ENCODE peak calls at places on chromosomes 3 and 15, in five cellular contexts. C is A549, V is ovary, Z is transverse colon, Y is sigmoid colon. M is an unnamed sample.

GRCh38 chr3:106533097-106533496 is 664.3 kb upstream of the CBLB start:
- DNase-seq in C (no peak), V (no peak), Y (no peak), Z (no peak), M (no peak)

GRCh38 chr3:128878556-128879124 is 780 bp upstream of the ACAD9 start:
- DNase-seq in V (no peak), Z (peak), Y (peak), C (peak), M (no peak)

GRCh38 chr15:66703540-66703941 is 1.5 kb downstream of the SMAD6 start:
- DNase-seq in V (peak), C (no peak), Z (peak), Y (no peak), M (peak)

GRCh38 chr15:65375871-65376552 is 1.8 kb downstream of the IGDCC3 start:
- DNase-seq in Y (peak), V (no peak), C (no peak), Z (no peak), M (no peak)

GRCh38 chr3:53109190-53109589 is 21.0 kb downstream of the RFT1 start:
- DNase-seq in Z (no peak), C (no peak), V (no peak), Y (no peak), M (no peak)

GRCh38 chr15:52783929-52784798 is 6.0 kb downstream of the ONECUT1 start:
- DNase-seq in Z (no peak), V (no peak), Y (no peak), C (peak), M (no peak)

GRCh38 chr3:148643389-148643840 is 54.3 kb upstream of the AGTR1 start:
- DNase-seq in Y (no peak), Z (no peak), C (no peak), V (no peak), M (no peak)

GRCh38 chr3:40070816-40071215 is 238.7 kb upstream of the EIF1B start:
- DNase-seq in Z (no peak), Y (no peak), V (no peak), C (no peak), M (no peak)

GRCh38 chr15:64634020-64634419 is 141.4 kb downstream of the RBPMS2 start:
- DNase-seq in V (no peak), Y (no peak), Z (peak), C (no peak), M (no peak)

GRCh38 chr3:44055951-44056350 is 185.7 kb upstream of the TOPAZ1 start:
- DNase-seq in Y (no peak), C (no peak), V (no peak), Z (no peak), M (no peak)

GRCh38 chr15:87387681-87388240 is 868.8 kb downstream of the NTRK3 start:
- DNase-seq in C (no peak), Y (no peak), V (no peak), Z (no peak), M (no peak)

GRCh38 chr15:27353837-27354236 is 382.9 kb downstream of the GABRG3 start:
- DNase-seq in V (no peak), Z (no peak), Y (no peak), C (no peak), M (no peak)

GRCh38 chr15:63915888-63916731 is 82.4 kb upstream of the HERC1 start:
- DNase-seq in V (no peak), Y (no peak), Z (no peak), C (peak), M (no peak)

GRCh38 chr3:56190906-56191305 is 277.4 kb downstream of the ERC2 start:
- DNase-seq in C (no peak), V (no peak), Y (no peak), Z (no peak), M (no peak)

GRCh38 chr15:86263235-86263634 is 183.6 kb downstream of the AGBL1 start:
- DNase-seq in Y (no peak), C (no peak), V (no peak), Z (no peak), M (no peak)

GRCh38 chr15:101503296-101503599 is 13.7 kb upstream of the PCSK6 start:
- DNase-seq in V (no peak), Z (no peak), C (no peak), Y (no peak), M (no peak)

GRCh38 chr3:11547498-11547897 is 96.2 kb downstream of the VGLL4 start:
- DNase-seq in Y (no peak), Z (no peak), V (no peak), C (no peak), M (no peak)

GRCh38 chr15:77004189-77004588 is 9.3 kb downstream of the PSTPIP1 start:
- DNase-seq in Y (peak), Z (peak), V (no peak), C (no peak), M (no peak)

GRCh38 chr3:105774444-105775180 is 94.2 kb downstream of the CBLB start:
- DNase-seq in Y (no peak), Z (no peak), V (no peak), C (no peak), M (no peak)

GRCh38 chr3:41277790-41278465 is 78.6 kb downstream of the CTNNB1 start:
- DNase-seq in C (no peak), V (no peak), Z (no peak), Y (no peak), M (no peak)

GRCh38 chr15:30923429-30923828 is 19.7 kb downstream of the FAN1 start:
- DNase-seq in C (no peak), Y (no peak), V (no peak), Z (no peak), M (peak)

GRCh38 chr3:108728934-108729333 is 28.3 kb downstream of the RETNLB start:
- DNase-seq in Y (no peak), Z (no peak), V (no peak), C (no peak), M (no peak)

GRCh38 chr3:76310059-76310458 is 524.7 kb upstream of the ZNF717 start:
- DNase-seq in V (no peak), C (no peak), Z (no peak), Y (no peak), M (no peak)

GRCh38 chr15:93235321-93235720 is 146.3 kb upstream of the RGMA start:
- DNase-seq in C (no peak), Z (no peak), V (no peak), Y (no peak), M (no peak)

GRCh38 chr15:101381671-101382212 is 86.7 kb upstream of the SNRPA1 start:
- DNase-seq in C (no peak), V (no peak), Y (no peak), Z (no peak), M (no peak)

GRCh38 chr3:63967675-63968611 is 55.4 kb downstream of the PSMD6 start:
- DNase-seq in Z (peak), V (peak), C (no peak), Y (peak), M (no peak)
- TF ChIP-seq EP300 in Z (no peak), V (no peak), C (no peak), Y (no peak), M (no peak)

DNA sequence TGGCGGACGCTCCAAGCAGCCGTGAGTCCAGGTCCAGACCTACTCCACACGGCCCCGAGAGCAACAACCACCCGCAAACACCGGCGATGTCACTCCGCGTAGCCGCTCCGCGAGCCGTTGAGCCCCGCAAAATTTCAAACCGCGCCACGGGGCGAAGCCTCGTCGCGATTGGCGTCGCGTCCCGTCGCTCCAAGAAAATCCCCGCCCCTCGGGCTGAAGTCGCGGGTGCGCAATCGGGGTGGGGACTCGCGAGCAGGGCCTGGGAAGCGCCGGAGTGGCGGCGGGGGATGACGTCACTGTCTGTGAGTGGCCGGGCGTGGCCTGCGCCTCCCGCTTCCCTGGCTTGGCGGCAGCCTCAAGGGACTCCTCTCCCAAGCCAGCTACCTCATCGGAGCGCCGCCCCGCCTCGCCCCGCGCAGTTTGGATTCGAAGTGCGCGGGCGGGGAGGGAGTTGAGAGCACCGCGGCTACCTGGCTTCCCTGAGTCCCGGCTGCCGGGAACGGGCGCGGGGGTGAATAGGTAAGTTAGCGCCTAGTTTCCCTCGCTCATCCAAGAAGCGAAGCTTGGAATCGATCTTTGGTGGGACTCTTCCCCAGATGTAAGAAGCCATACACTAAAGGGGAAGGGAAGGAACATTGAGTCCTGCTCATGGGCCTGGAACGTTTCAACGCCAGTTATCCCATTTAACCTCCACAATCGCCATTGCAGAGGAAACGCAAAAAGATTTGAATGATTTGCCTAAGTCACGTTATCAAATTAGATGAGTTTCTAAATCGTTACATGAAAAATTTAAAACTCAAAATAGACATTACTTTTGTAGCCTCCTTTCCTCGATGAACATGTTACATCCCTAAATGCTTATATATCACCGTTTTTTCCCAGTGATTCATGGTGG is at the start of gene PRC1:
- DNase-seq in Z (peak), C (peak), Y (peak), V (peak), M (peak)
- TF ChIP-seq EP300 in Z (peak), C (no peak), Y (no peak), V (no peak), M (no peak)

GRCh38 chr3:143120716-143121239 is 1.2 kb downstream of the CHST2 start:
- DNase-seq in Y (no peak), V (peak), C (peak), Z (peak), M (peak)

GRCh38 chr3:143119974-143120715 is 574 bp downstream of the CHST2 start:
- DNase-seq in Y (no peak), C (peak), Z (peak), V (peak), M (no peak)

GRCh38 chr3:143118630-143119008 is 952 bp upstream of the CHST2 start:
- DNase-seq in C (no peak), V (no peak), Z (no peak), Y (no peak), M (no peak)

GRCh38 chr3:143121240-143122088 is 1.9 kb downstream of the CHST2 start:
- DNase-seq in V (peak), Z (peak), Y (no peak), C (peak), M (peak)

DNA sequence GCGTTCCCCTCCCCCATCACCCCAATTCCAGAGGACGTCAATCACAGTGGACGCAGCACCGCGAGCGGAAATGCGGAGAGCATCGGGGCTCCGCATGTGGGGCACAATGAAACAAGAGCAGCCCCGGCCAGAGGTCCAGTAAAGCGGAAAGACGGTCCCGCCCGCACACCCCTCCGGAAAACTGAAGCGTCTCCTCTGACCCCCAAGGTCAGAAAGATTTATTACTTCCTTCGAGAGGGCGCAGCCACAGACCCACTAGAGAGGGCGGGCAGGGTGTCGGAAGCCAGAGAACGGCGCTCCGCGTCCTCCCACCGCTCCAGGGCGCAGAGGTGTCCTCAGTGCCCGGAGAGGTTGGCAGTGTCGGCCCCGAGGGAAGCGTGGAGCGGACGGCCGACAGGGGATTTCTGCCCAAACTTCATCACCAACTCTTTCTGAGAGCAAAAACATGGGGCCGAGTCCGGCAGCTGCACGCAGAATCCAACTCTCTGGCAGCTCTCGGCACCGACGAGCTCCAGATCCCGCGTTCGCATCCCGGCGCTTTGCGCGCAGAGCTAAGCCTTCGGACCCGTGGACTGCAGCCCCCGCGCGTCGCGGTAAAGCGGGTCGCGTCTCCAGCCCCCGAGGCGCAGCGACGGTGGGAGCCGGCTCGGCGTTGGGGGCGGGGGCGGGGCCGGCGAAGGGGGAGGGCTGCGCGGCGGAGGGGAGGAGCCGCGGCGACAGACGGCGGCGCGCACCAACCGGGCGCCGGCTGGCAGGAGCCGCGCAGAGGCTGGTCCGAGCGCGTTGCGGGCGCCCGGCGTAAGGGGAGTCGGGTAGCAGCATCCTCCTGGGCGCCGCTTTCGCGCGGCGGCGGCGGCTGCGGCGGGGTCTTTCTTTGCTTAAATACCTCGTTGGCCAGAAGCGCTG is at the start of gene CHST2:
- DNase-seq in Z (peak), V (peak), Y (peak), C (peak), M (peak)
- TF ChIP-seq EP300 in Z (no peak), V (no peak), Y (no peak), C (no peak), M (no peak)

GRCh38 chr15:59595434-59595915 is 16.1 kb upstream of the GCNT3 start:
- DNase-seq in Y (no peak), Z (peak), C (peak), V (no peak), M (peak)
- TF ChIP-seq EP300 in Y (no peak), Z (no peak), C (no peak), V (no peak), M (no peak)

DNA sequence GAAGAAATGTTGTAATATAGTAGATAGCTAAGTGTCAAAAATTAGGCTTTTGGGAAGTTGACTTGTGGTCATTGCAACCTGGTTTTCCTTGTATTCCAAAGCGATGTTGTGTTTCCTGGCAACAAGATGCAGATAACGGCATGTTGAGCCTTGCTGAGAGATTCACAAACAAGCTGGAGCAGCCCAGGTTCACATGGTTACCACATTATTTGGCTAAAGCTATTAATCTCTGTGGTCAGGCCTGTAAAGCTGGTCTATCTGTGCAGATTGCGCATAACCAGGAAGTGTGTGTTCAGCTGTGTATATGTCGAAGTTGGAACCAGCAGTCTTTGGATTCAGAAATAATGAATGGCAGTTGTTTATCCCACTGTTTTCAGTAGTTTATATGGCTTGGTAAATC is 6.6 kb downstream of the TIPARP start:
- DNase-seq in Y (peak), C (peak), V (no peak), Z (peak), M (peak)
- TF ChIP-seq EP300 in Y (no peak), C (no peak), V (no peak), Z (no peak), M (no peak)